ENCODE peak calls at places on chromosomes 11 and 22, in four cellular contexts. D, U, W and Y are unnamed samples.
A peak's percentile ranks its signal among the peaks of the same experiment; 100 is the strongest.

GRCh38 chr11:112499153-112499907 is 238.7 kb upstream of the PLET1 start:
- DNase-seq in D (no peak), U (no peak), W (no peak), Y (no peak)

GRCh38 chr11:78190871-78191538 is 2.3 kb downstream of the USP35 start:
- DNase-seq in D (no peak), U (no peak), W (no peak), Y (no peak)

GRCh38 chr11:60872124-60872951 is 5.0 kb downstream of the ZP1 start:
- DNase-seq in D (no peak), U (peak; percentile 37), W (peak; percentile 54), Y (no peak)

GRCh38 chr22:23281406-23282088 is 101.2 kb downstream of the BCR start:
- DNase-seq in D (peak; percentile 93), U (peak; percentile 84), W (peak; percentile 85), Y (peak; percentile 85)

GRCh38 chr22:49153921-49154320 is 673.8 kb downstream of the BRD1 start:
- DNase-seq in D (no peak), U (no peak), W (no peak), Y (no peak)

GRCh38 chr11:65133724-65134123 is 595 bp downstream of the SYVN1 start:
- DNase-seq in D (no peak), U (no peak), W (peak; percentile 36), Y (no peak)

GRCh38 chr11:441418-442274 is at the start of gene ANO9:
- DNase-seq in D (peak; percentile 79), U (peak; percentile 86), W (no peak), Y (peak; percentile 61)

GRCh38 chr11:76205252-76206076 is 838 bp downstream of the WNT11 start:
- DNase-seq in D (no peak), U (no peak), W (no peak), Y (no peak)

GRCh38 chr11:70948416-70948815 is 304.0 kb downstream of the SHANK2 start:
- DNase-seq in D (no peak), U (no peak), W (no peak), Y (no peak)

GRCh38 chr11:24587655-24588054 is 90.8 kb downstream of the LUZP2 start:
- DNase-seq in D (no peak), U (no peak), W (no peak), Y (no peak)

GRCh38 chr11:115503083-115503885 is 931 bp downstream of the CADM1 start:
- DNase-seq in D (peak; percentile 5), U (peak; percentile 67), W (peak; percentile 47), Y (peak; percentile 77)

GRCh38 chr22:32596471-32596870 is 121.9 kb downstream of the FBXO7 start:
- DNase-seq in D (no peak), U (no peak), W (no peak), Y (no peak)

GRCh38 chr11:38392176-38392575 is 1794.1 kb upstream of the RAG2 start:
- DNase-seq in D (no peak), U (no peak), W (no peak), Y (no peak)

GRCh38 chr11:114166389-114166788 is 106.9 kb downstream of the ZBTB16 start:
- DNase-seq in D (no peak), U (no peak), W (no peak), Y (no peak)

GRCh38 chr11:44011797-44012196 is 36.0 kb upstream of the ACCSL start:
- DNase-seq in D (no peak), U (peak; percentile 7), W (peak; percentile 5), Y (no peak)

GRCh38 chr11:20342347-20343279 is 20.9 kb upstream of the HTATIP2 start:
- DNase-seq in D (no peak), U (no peak), W (no peak), Y (no peak)

GRCh38 chr11:64044730-64045386 is 9.1 kb downstream of the FLRT1 start:
- DNase-seq in D (no peak), U (no peak), W (no peak), Y (no peak)

GRCh38 chr22:47738472-47739013 is 976.1 kb downstream of the TBC1D22A start:
- DNase-seq in D (no peak), U (no peak), W (no peak), Y (no peak)

GRCh38 chr11:125978171-125978570 is 32.3 kb downstream of the VSIG10L2 start:
- DNase-seq in D (no peak), U (no peak), W (no peak), Y (no peak)

GRCh38 chr11:28632338-28632737 is 524.1 kb downstream of the METTL15 start:
- DNase-seq in D (no peak), U (no peak), W (no peak), Y (no peak)

GRCh38 chr11:71525188-71525937 is 1.7 kb upstream of the KRTAP5-7 start:
- DNase-seq in D (no peak), U (no peak), W (no peak), Y (no peak)

GRCh38 chr11:61009392-61010275 is 38.2 kb downstream of the CD6 start:
- DNase-seq in D (no peak), U (no peak), W (no peak), Y (no peak)

GRCh38 chr11:15180212-15180814 is 65.6 kb downstream of the INSC start:
- DNase-seq in D (no peak), U (no peak), W (no peak), Y (no peak)

GRCh38 chr11:102111787-102112653 is 1.8 kb downstream of the YAP1 start:
- DNase-seq in D (no peak), U (peak; percentile 64), W (peak; percentile 59), Y (peak; percentile 62)

GRCh38 chr22:35839811-35840739 is 122.4 kb downstream of the APOL5 start:
- DNase-seq in D (peak; percentile 84), U (peak; percentile 90), W (peak; percentile 94), Y (peak; percentile 82)

GRCh38 chr11:2889399-2890273 is 4.1 kb upstream of the CDKN1C start:
- DNase-seq in D (no peak), U (no peak), W (no peak), Y (no peak)

GRCh38 chr22:30427871-30428270 is 2.3 kb downstream of the MTFP1 start:
- DNase-seq in D (no peak), U (no peak), W (no peak), Y (no peak)

GRCh38 chr11:28105869-28106268 is 2.1 kb downstream of the KIF18A start:
- DNase-seq in D (no peak), U (no peak), W (no peak), Y (no peak)

GRCh38 chr11:19577391-19577831 is 135.2 kb upstream of the NAV2 start:
- DNase-seq in D (no peak), U (no peak), W (peak; percentile 37), Y (no peak)

GRCh38 chr22:41683616-41684015 is 5.1 kb downstream of the SNU13 start:
- DNase-seq in D (no peak), U (no peak), W (no peak), Y (no peak)